ENCODE peak calls at places on chromosome X, in eight cellular contexts. One of them, this sample, is unnamed.

GRCh38 chrX:71911023-71911730 is 532 bp downstream of the NHSL2 start:
- DNase-seq in GM12865: no peak
- DNase-seq in uterus: peak
- DNase-seq in endothelial cell of umbilical vein: no peak
- DNase-seq in erythroblast: peak
- DNase-seq in LNCaP clone FGC: no peak
- DNase-seq in T-helper 22 cell: no peak
- DNase-seq in NB4: peak
- DNase-seq in this sample: peak

GRCh38 chrX:68238568-68238967 is 194.7 kb downstream of the OPHN1 start:
- DNase-seq in T-helper 22 cell: no peak
- DNase-seq in LNCaP clone FGC: no peak
- DNase-seq in NB4: peak
- DNase-seq in endothelial cell of umbilical vein: no peak
- DNase-seq in GM12865: peak
- DNase-seq in uterus: no peak
- DNase-seq in erythroblast: peak
- DNase-seq in this sample: peak

GRCh38 chrX:95885074-95885473 is 799.6 kb upstream of the DIAPH2 start:
- DNase-seq in T-helper 22 cell: no peak
- DNase-seq in NB4: no peak
- DNase-seq in uterus: no peak
- DNase-seq in LNCaP clone FGC: peak
- DNase-seq in erythroblast: no peak
- DNase-seq in endothelial cell of umbilical vein: peak
- DNase-seq in GM12865: no peak
- DNase-seq in this sample: no peak

GRCh38 chrX:136115124-136115908 is 32.0 kb upstream of the FHL1 start:
- DNase-seq in uterus: peak
- DNase-seq in NB4: peak
- DNase-seq in GM12865: no peak
- DNase-seq in endothelial cell of umbilical vein: no peak
- DNase-seq in erythroblast: no peak
- DNase-seq in T-helper 22 cell: no peak
- DNase-seq in LNCaP clone FGC: no peak
- DNase-seq in this sample: no peak

GRCh38 chrX:1264556-1264955 is 4.1 kb upstream of the CSF2RA start:
- DNase-seq in T-helper 22 cell: no peak
- DNase-seq in uterus: no peak
- DNase-seq in erythroblast: no peak
- DNase-seq in GM12865: no peak
- DNase-seq in endothelial cell of umbilical vein: no peak
- DNase-seq in LNCaP clone FGC: no peak
- DNase-seq in NB4: no peak
- DNase-seq in this sample: no peak

GRCh38 chrX:117568238-117568637 is 548.4 kb downstream of the KLHL13 start:
- DNase-seq in uterus: no peak
- DNase-seq in GM12865: no peak
- DNase-seq in NB4: no peak
- DNase-seq in T-helper 22 cell: no peak
- DNase-seq in erythroblast: no peak
- DNase-seq in LNCaP clone FGC: no peak
- DNase-seq in endothelial cell of umbilical vein: no peak
- DNase-seq in this sample: no peak

GRCh38 chrX:113594504-113594903 is 753.9 kb upstream of the AMOT start:
- DNase-seq in endothelial cell of umbilical vein: no peak
- DNase-seq in NB4: no peak
- DNase-seq in T-helper 22 cell: no peak
- DNase-seq in uterus: no peak
- DNase-seq in erythroblast: no peak
- DNase-seq in LNCaP clone FGC: no peak
- DNase-seq in GM12865: no peak
- DNase-seq in this sample: no peak

GRCh38 chrX:1244164-1245076 is 24.2 kb upstream of the CSF2RA start:
- DNase-seq in erythroblast: no peak
- DNase-seq in GM12865: peak
- DNase-seq in LNCaP clone FGC: no peak
- DNase-seq in NB4: peak
- DNase-seq in uterus: no peak
- DNase-seq in endothelial cell of umbilical vein: no peak
- DNase-seq in T-helper 22 cell: no peak
- DNase-seq in this sample: peak

GRCh38 chrX:1248381-1249061 is 20.1 kb upstream of the CSF2RA start:
- DNase-seq in T-helper 22 cell: no peak
- DNase-seq in LNCaP clone FGC: no peak
- DNase-seq in erythroblast: no peak
- DNase-seq in NB4: peak
- DNase-seq in GM12865: peak
- DNase-seq in uterus: no peak
- DNase-seq in endothelial cell of umbilical vein: no peak
- DNase-seq in this sample: peak

GRCh38 chrX:56000169-56000568 is 232.0 kb upstream of the KLF8 start:
- DNase-seq in uterus: no peak
- DNase-seq in NB4: no peak
- DNase-seq in LNCaP clone FGC: no peak
- DNase-seq in erythroblast: no peak
- DNase-seq in T-helper 22 cell: no peak
- DNase-seq in endothelial cell of umbilical vein: no peak
- DNase-seq in GM12865: no peak
- DNase-seq in this sample: no peak

GRCh38 chrX:140572724-140573123 is 67.9 kb upstream of the SOX3 start:
- DNase-seq in erythroblast: peak
- DNase-seq in NB4: peak
- DNase-seq in uterus: no peak
- DNase-seq in LNCaP clone FGC: peak
- DNase-seq in T-helper 22 cell: no peak
- DNase-seq in endothelial cell of umbilical vein: no peak
- DNase-seq in GM12865: peak
- DNase-seq in this sample: peak

GRCh38 chrX:50779694-50780093 is 34.3 kb downstream of the SHROOM4 start:
- DNase-seq in NB4: no peak
- DNase-seq in LNCaP clone FGC: no peak
- DNase-seq in endothelial cell of umbilical vein: peak
- DNase-seq in uterus: no peak
- DNase-seq in GM12865: no peak
- DNase-seq in erythroblast: no peak
- DNase-seq in T-helper 22 cell: no peak
- DNase-seq in this sample: peak

GRCh38 chrX:78327370-78328048 is at the start of gene CYSLTR1:
- DNase-seq in erythroblast: no peak
- DNase-seq in NB4: peak
- DNase-seq in GM12865: peak
- DNase-seq in uterus: no peak
- DNase-seq in LNCaP clone FGC: no peak
- DNase-seq in endothelial cell of umbilical vein: no peak
- DNase-seq in T-helper 22 cell: no peak
- DNase-seq in this sample: peak

GRCh38 chrX:153446636-153446936 is 730 bp upstream of the TREX2 start:
- DNase-seq in erythroblast: no peak
- DNase-seq in LNCaP clone FGC: no peak
- DNase-seq in GM12865: no peak
- DNase-seq in T-helper 22 cell: no peak
- DNase-seq in NB4: no peak
- DNase-seq in uterus: no peak
- DNase-seq in endothelial cell of umbilical vein: no peak
- DNase-seq in this sample: no peak

GRCh38 chrX:23811135-23811781 is 28.3 kb downstream of the SAT1 start:
- DNase-seq in endothelial cell of umbilical vein: peak
- DNase-seq in uterus: no peak
- DNase-seq in erythroblast: no peak
- DNase-seq in GM12865: no peak
- DNase-seq in T-helper 22 cell: no peak
- DNase-seq in NB4: peak
- DNase-seq in LNCaP clone FGC: no peak
- DNase-seq in this sample: no peak

GRCh38 chrX:129015381-129015780 is 507.9 kb downstream of the SMARCA1 start:
- DNase-seq in T-helper 22 cell: no peak
- DNase-seq in NB4: no peak
- DNase-seq in erythroblast: no peak
- DNase-seq in endothelial cell of umbilical vein: no peak
- DNase-seq in LNCaP clone FGC: no peak
- DNase-seq in uterus: no peak
- DNase-seq in GM12865: no peak
- DNase-seq in this sample: no peak